ENCODE peak calls at places on chromosomes 13 and 19, in ten cellular contexts. One of them, this sample, is unnamed.

GRCh38 chr13:46631184-46631542 is 78.2 kb downstream of the LRCH1 start:
- DNase-seq in stimulated activated CD8-positive, alpha-beta memory T cell treated with anti-CD3 and anti-CD28 coated beads, Interleukin-7, amount 100 ng/mL, for 48 hours: no peak
- DNase-seq in activated CD4-positive, alpha-beta T cell treated with anti-CD3 and anti-CD28 coated beads for 36 hours: no peak
- DNase-seq in EL: no peak
- DNase-seq in AG04449: no peak
- DNase-seq in activated B cell treated with CpG ODN at 0.5 μM for 24 hours: no peak
- DNase-seq in SHP77: no peak
- DNase-seq in cardiac muscle cell: no peak
- DNase-seq in C1 segment of cervical spinal cord: no peak
- DNase-seq in GDM1: no peak
- DNase-seq in this sample: no peak

GRCh38 chr19:47005164-47005641 is 14.4 kb upstream of the NPAS1 start:
- DNase-seq in GDM1: no peak
- DNase-seq in cardiac muscle cell: no peak
- DNase-seq in AG04449: no peak
- DNase-seq in C1 segment of cervical spinal cord: no peak
- DNase-seq in activated CD4-positive, alpha-beta T cell treated with anti-CD3 and anti-CD28 coated beads for 36 hours: no peak
- DNase-seq in stimulated activated CD8-positive, alpha-beta memory T cell treated with anti-CD3 and anti-CD28 coated beads, Interleukin-7, amount 100 ng/mL, for 48 hours: no peak
- DNase-seq in EL: no peak
- DNase-seq in activated B cell treated with CpG ODN at 0.5 μM for 24 hours: no peak
- DNase-seq in SHP77: peak; percentile 26
- DNase-seq in this sample: no peak

GRCh38 chr13:95155504-95155903 is 145.7 kb downstream of the ABCC4 start:
- DNase-seq in GDM1: no peak
- DNase-seq in activated B cell treated with CpG ODN at 0.5 μM for 24 hours: no peak
- DNase-seq in SHP77: no peak
- DNase-seq in EL: no peak
- DNase-seq in stimulated activated CD8-positive, alpha-beta memory T cell treated with anti-CD3 and anti-CD28 coated beads, Interleukin-7, amount 100 ng/mL, for 48 hours: no peak
- DNase-seq in activated CD4-positive, alpha-beta T cell treated with anti-CD3 and anti-CD28 coated beads for 36 hours: no peak
- DNase-seq in AG04449: no peak
- DNase-seq in C1 segment of cervical spinal cord: no peak
- DNase-seq in cardiac muscle cell: no peak
- DNase-seq in this sample: no peak

GRCh38 chr13:72849571-72849970 is 67.6 kb downstream of the PIBF1 start:
- DNase-seq in C1 segment of cervical spinal cord: no peak
- DNase-seq in activated CD4-positive, alpha-beta T cell treated with anti-CD3 and anti-CD28 coated beads for 36 hours: no peak
- DNase-seq in cardiac muscle cell: no peak
- DNase-seq in GDM1: no peak
- DNase-seq in AG04449: no peak
- DNase-seq in SHP77: no peak
- DNase-seq in stimulated activated CD8-positive, alpha-beta memory T cell treated with anti-CD3 and anti-CD28 coated beads, Interleukin-7, amount 100 ng/mL, for 48 hours: no peak
- DNase-seq in activated B cell treated with CpG ODN at 0.5 μM for 24 hours: no peak
- DNase-seq in EL: peak; percentile 19
- DNase-seq in this sample: no peak

GRCh38 chr13:21583496-21583895 is 20.5 kb downstream of the MICU2 start:
- DNase-seq in stimulated activated CD8-positive, alpha-beta memory T cell treated with anti-CD3 and anti-CD28 coated beads, Interleukin-7, amount 100 ng/mL, for 48 hours: no peak
- DNase-seq in SHP77: no peak
- DNase-seq in activated B cell treated with CpG ODN at 0.5 μM for 24 hours: no peak
- DNase-seq in C1 segment of cervical spinal cord: no peak
- DNase-seq in AG04449: peak; percentile 5
- DNase-seq in GDM1: no peak
- DNase-seq in activated CD4-positive, alpha-beta T cell treated with anti-CD3 and anti-CD28 coated beads for 36 hours: no peak
- DNase-seq in EL: peak; percentile 82
- DNase-seq in cardiac muscle cell: no peak
- DNase-seq in this sample: no peak

GRCh38 chr13:94673841-94674240 is 38.5 kb downstream of the SOX21 start:
- DNase-seq in EL: no peak
- DNase-seq in C1 segment of cervical spinal cord: no peak
- DNase-seq in SHP77: no peak
- DNase-seq in stimulated activated CD8-positive, alpha-beta memory T cell treated with anti-CD3 and anti-CD28 coated beads, Interleukin-7, amount 100 ng/mL, for 48 hours: no peak
- DNase-seq in cardiac muscle cell: no peak
- DNase-seq in activated CD4-positive, alpha-beta T cell treated with anti-CD3 and anti-CD28 coated beads for 36 hours: no peak
- DNase-seq in AG04449: no peak
- DNase-seq in GDM1: no peak
- DNase-seq in activated B cell treated with CpG ODN at 0.5 μM for 24 hours: no peak
- DNase-seq in this sample: no peak

GRCh38 chr19:41218615-41219507 is at the start of gene AXL:
- DNase-seq in cardiac muscle cell: peak; percentile 91
- DNase-seq in AG04449: peak; percentile 63
- DNase-seq in EL: peak; percentile 89
- DNase-seq in stimulated activated CD8-positive, alpha-beta memory T cell treated with anti-CD3 and anti-CD28 coated beads, Interleukin-7, amount 100 ng/mL, for 48 hours: no peak
- DNase-seq in SHP77: no peak
- DNase-seq in C1 segment of cervical spinal cord: peak; percentile 76
- DNase-seq in GDM1: no peak
- DNase-seq in activated B cell treated with CpG ODN at 0.5 μM for 24 hours: no peak
- DNase-seq in activated CD4-positive, alpha-beta T cell treated with anti-CD3 and anti-CD28 coated beads for 36 hours: no peak
- DNase-seq in this sample: peak; percentile 68

GRCh38 chr19:37961198-37961597 is 54.2 kb downstream of the SIPA1L3 start:
- DNase-seq in EL: no peak
- DNase-seq in GDM1: no peak
- DNase-seq in C1 segment of cervical spinal cord: no peak
- DNase-seq in SHP77: no peak
- DNase-seq in cardiac muscle cell: no peak
- DNase-seq in stimulated activated CD8-positive, alpha-beta memory T cell treated with anti-CD3 and anti-CD28 coated beads, Interleukin-7, amount 100 ng/mL, for 48 hours: no peak
- DNase-seq in activated B cell treated with CpG ODN at 0.5 μM for 24 hours: no peak
- DNase-seq in activated CD4-positive, alpha-beta T cell treated with anti-CD3 and anti-CD28 coated beads for 36 hours: no peak
- DNase-seq in AG04449: no peak
- DNase-seq in this sample: no peak

GRCh38 chr19:11420429-11420893 is 1.3 kb upstream of the RGL3 start:
- DNase-seq in EL: peak; percentile 34
- DNase-seq in SHP77: peak; percentile 21
- DNase-seq in stimulated activated CD8-positive, alpha-beta memory T cell treated with anti-CD3 and anti-CD28 coated beads, Interleukin-7, amount 100 ng/mL, for 48 hours: no peak
- DNase-seq in cardiac muscle cell: peak; percentile 30
- DNase-seq in activated CD4-positive, alpha-beta T cell treated with anti-CD3 and anti-CD28 coated beads for 36 hours: no peak
- DNase-seq in activated B cell treated with CpG ODN at 0.5 μM for 24 hours: peak; percentile 28
- DNase-seq in AG04449: no peak
- DNase-seq in GDM1: no peak
- DNase-seq in C1 segment of cervical spinal cord: no peak
- DNase-seq in this sample: no peak

This sample was measured in anterior cingulate cortex.